ENCODE peak calls at places on chromosome 11, in four cellular contexts. R is sciatic nerve, E is iPS-NIHi11, X is GM10248. M is an unnamed sample.

GRCh38 chr11:108511851-108512474 is 13.8 kb upstream of the POGLUT3 start:
- DNase-seq in R (no peak), E (no peak), X (no peak), M (no peak)

GRCh38 chr11:111727431-111727830 is 38.8 kb downstream of the PPP2R1B start:
- DNase-seq in R (no peak), E (no peak), X (no peak), M (no peak)

GRCh38 chr11:70756341-70756740 is 358.0 kb downstream of the CTTN start:
- DNase-seq in R (no peak), E (no peak), X (no peak), M (no peak)

GRCh38 chr11:118078972-118079411 is 2.1 kb downstream of the TMPRSS4 start:
- DNase-seq in R (no peak), E (no peak), X (no peak), M (no peak)

GRCh38 chr11:10623797-10624761 is 55.6 kb upstream of the LYVE1 start:
- DNase-seq in R (peak), E (peak), X (peak), M (peak)

GRCh38 chr11:112113539-112114457 is 27.1 kb downstream of the SDHD start:
- DNase-seq in R (no peak), E (peak), X (peak), M (peak)

GRCh38 chr11:112437096-112437495 is 176.4 kb upstream of the PLET1 start:
- DNase-seq in R (no peak), E (no peak), X (no peak), M (no peak)

GRCh38 chr11:76215946-76216345 is 9.6 kb upstream of the WNT11 start:
- DNase-seq in R (no peak), E (no peak), X (no peak), M (no peak)

GRCh38 chr11:32466279-32466915 is 31.1 kb upstream of the WT1 start:
- DNase-seq in R (no peak), E (no peak), X (no peak), M (no peak)

GRCh38 chr11:132300283-132300682 is 929.9 kb downstream of the NTM start:
- DNase-seq in R (no peak), E (peak), X (no peak), M (peak)

GRCh38 chr11:12085371-12086251 is 24.8 kb upstream of the MICAL2 start:
- DNase-seq in R (no peak), E (no peak), X (no peak), M (no peak)

GRCh38 chr11:69558519-69558941 is 77.1 kb downstream of the LINC01488 start:
- DNase-seq in R (no peak), E (no peak), X (no peak), M (no peak)

GRCh38 chr11:3841426-3842304 is 906 bp upstream of the RHOG start:
- DNase-seq in R (peak), E (peak), X (peak), M (peak)

GRCh38 chr11:73140213-73141030 is 1.7 kb downstream of the FCHSD2 start:
- DNase-seq in R (peak), E (peak), X (no peak), M (peak)

GRCh38 chr11:121514401-121514981 is 61.7 kb upstream of the SORL1-AS1 start:
- DNase-seq in R (no peak), E (no peak), X (no peak), M (no peak)

GRCh38 chr11:74686792-74687191 is 44.4 kb downstream of the CHRDL2 start:
- DNase-seq in R (no peak), E (no peak), X (no peak), M (no peak)

GRCh38 chr11:117094776-117095175 is 3.5 kb downstream of the SIK3 start:
- DNase-seq in R (no peak), E (peak), X (no peak), M (no peak)

M was measured in SK-N-SH.